ENCODE peak calls at places on chromosomes 1 and 21, in seven cellular contexts. P is A549, F is endodermal cell, B is HepG2, V is tibial artery, J is heart right ventricle, M is prostate gland. D is an unnamed sample.

GRCh38 chr1:43274804-43275180 is 5.0 kb downstream of the TMEM125 start:
- DNase-seq in P (no peak), F (peak; percentile 18), B (no peak), V (no peak), J (no peak), M (no peak), D (no peak)

GRCh38 chr1:170678196-170678595 is 14.3 kb downstream of the PRRX1 start:
- DNase-seq in P (no peak), F (no peak), B (no peak), V (no peak), J (no peak), M (no peak), D (no peak)

GRCh38 chr1:117147341-117147831 is 25.8 kb upstream of the TRIM45 start:
- DNase-seq in P (no peak), F (no peak), B (no peak), V (no peak), J (no peak), M (no peak), D (no peak)

GRCh38 chr1:208178091-208178529 is 66.1 kb downstream of the PLXNA2 start:
- DNase-seq in P (no peak), F (peak; percentile 73), B (peak; percentile 68), V (no peak), J (no peak), M (peak; percentile 37), D (peak; percentile 68)

GRCh38 chr1:226643167-226643566 is 94.6 kb downstream of the STUM start:
- DNase-seq in P (no peak), F (no peak), B (no peak), V (no peak), J (no peak), M (no peak), D (no peak)

GRCh38 chr1:164071288-164071687 is 487.7 kb upstream of the PBX1 start:
- DNase-seq in P (no peak), F (no peak), B (no peak), V (no peak), J (no peak), M (no peak), D (no peak)

GRCh38 chr1:17570228-17570627 is 30.7 kb downstream of the ARHGEF10L start:
- DNase-seq in P (no peak), F (no peak), B (no peak), V (no peak), J (no peak), M (no peak), D (no peak)

GRCh38 chr1:44237721-44238457 is 24.6 kb downstream of the DMAP1 start:
- DNase-seq in P (no peak), F (peak; percentile 96), B (no peak), V (peak; percentile 31), J (no peak), M (peak; percentile 71), D (no peak)

GRCh38 chr1:19179597-19180271 is 30.3 kb downstream of the UBR4 start:
- DNase-seq in P (peak; percentile 44), F (no peak), B (peak; percentile 33), V (no peak), J (no peak), M (peak; percentile 28), D (no peak)

GRCh38 chr1:35571263-35571662 is 1.9 kb upstream of the TFAP2E start:
- DNase-seq in P (no peak), F (no peak), B (no peak), V (no peak), J (no peak), M (no peak), D (no peak)

GRCh38 chr1:11641776-11642305 is 12.4 kb downstream of the FBXO2 start:
- DNase-seq in P (no peak), F (no peak), B (no peak), V (no peak), J (no peak), M (no peak), D (no peak)

GRCh38 chr1:46529031-46529630 is 22.3 kb downstream of the KNCN start:
- DNase-seq in P (no peak), F (no peak), B (no peak), V (no peak), J (no peak), M (no peak), D (no peak)

GRCh38 chr1:2258996-2259395 is 30.9 kb downstream of the SKI start:
- DNase-seq in P (no peak), F (no peak), B (no peak), V (no peak), J (no peak), M (no peak), D (no peak)

GRCh38 chr1:77245724-77246294 is 26.6 kb upstream of the PIGK start:
- DNase-seq in P (no peak), F (no peak), B (no peak), V (no peak), J (no peak), M (no peak), D (no peak)

GRCh38 chr1:75083848-75084514 is 50.2 kb upstream of the LHX8 start:
- DNase-seq in P (peak; percentile 38), F (no peak), B (no peak), V (no peak), J (no peak), M (no peak), D (no peak)

GRCh38 chr1:98322966-98323365 is 338.6 kb upstream of the SNX7 start:
- DNase-seq in P (no peak), F (no peak), B (no peak), V (no peak), J (no peak), M (no peak), D (no peak)

GRCh38 chr1:175872588-175872987 is 129.2 kb upstream of the TNR start:
- DNase-seq in P (no peak), F (no peak), B (no peak), V (no peak), J (no peak), M (no peak), D (no peak)

GRCh38 chr1:207867136-207868081 is 43.5 kb downstream of the CD34 start:
- DNase-seq in P (no peak), F (peak; percentile 49), B (no peak), V (peak; percentile 45), J (peak; percentile 60), M (peak; percentile 67), D (peak; percentile 36)

GRCh38 chr1:23643668-23644554 is 47.7 kb upstream of the RPL11 start:
- DNase-seq in P (no peak), F (no peak), B (no peak), V (no peak), J (no peak), M (no peak), D (no peak)

GRCh38 chr1:52686830-52687229 is 11.3 kb downstream of the COA7 start:
- DNase-seq in P (no peak), F (no peak), B (no peak), V (no peak), J (no peak), M (no peak), D (no peak)

GRCh38 chr1:30952098-30952497 is 43.5 kb upstream of the SDC3 start:
- DNase-seq in P (no peak), F (no peak), B (peak; percentile 16), V (no peak), J (no peak), M (no peak), D (no peak)

GRCh38 chr1:21514245-21514644 is 5.0 kb downstream of the ALPL start:
- DNase-seq in P (no peak), F (no peak), B (no peak), V (no peak), J (no peak), M (no peak), D (no peak)

GRCh38 chr1:25695066-25695990 is 78.7 kb downstream of the MAN1C1 start:
- DNase-seq in P (peak; percentile 82), F (peak; percentile 89), B (peak; percentile 66), V (peak; percentile 92), J (peak; percentile 82), M (peak; percentile 50), D (peak; percentile 83)

GRCh38 chr1:223479718-223480425 is 86.7 kb downstream of the CCDC185 start:
- DNase-seq in P (peak; percentile 11), F (peak; percentile 73), B (no peak), V (no peak), J (no peak), M (no peak), D (no peak)

GRCh38 chr1:37032660-37033354 is 1.5 kb downstream of the GRIK3 start:
- DNase-seq in P (no peak), F (peak; percentile 81), B (no peak), V (no peak), J (no peak), M (no peak), D (no peak)

GRCh38 chr1:100512803-100513352 is 25.1 kb upstream of the GPR88 start:
- DNase-seq in P (no peak), F (no peak), B (no peak), V (no peak), J (no peak), M (no peak), D (no peak)

GRCh38 chr21:41411449-41412089 is 14.5 kb upstream of the MX1 start:
- DNase-seq in P (peak; percentile 15), F (peak; percentile 62), B (peak; percentile 9), V (no peak), J (no peak), M (no peak), D (peak; percentile 78)
- TF ChIP-seq CTCF in P (no peak), F (peak; percentile 50), B (peak; percentile 32), V (no peak), J (no peak), M (no peak), D (no peak)

GRCh38 chr1:9341301-9341845 is 48.7 kb downstream of the SPSB1 start:
- DNase-seq in P (no peak), F (no peak), B (no peak), V (no peak), J (no peak), M (no peak), D (no peak)
- H3K27ac ChIP-seq in P (no peak overlapping the region), F (no peak overlapping the region), B (no peak overlapping the region), V (peak overlapping the region; percentile 84), J (no peak overlapping the region), M (no peak overlapping the region), D (no peak overlapping the region)

GRCh38 chr1:196372896-196373536 is 235.2 kb downstream of the KCNT2 start:
- DNase-seq in P (peak; percentile 38), F (no peak), B (peak; percentile 27), V (no peak), J (no peak), M (no peak), D (no peak)
- TF ChIP-seq CTCF in P (peak; percentile 46), F (peak; percentile 80), B (peak; percentile 27), V (peak; percentile 31), J (peak; percentile 52), M (peak; percentile 29), D (no peak)

GRCh38 chr21:45651921-45652320 is 8.4 kb downstream of the PCBP3 start:
- DNase-seq in P (no peak), F (no peak), B (no peak), V (no peak), J (no peak), M (no peak), D (no peak)

GRCh38 chr21:45655071-45655470 is 11.5 kb downstream of the PCBP3 start:
- DNase-seq in P (no peak), F (no peak), B (no peak), V (no peak), J (no peak), M (no peak), D (no peak)
- H3K27ac ChIP-seq in P (peak overlapping the region; percentile 58), F (no peak overlapping the region), B (no peak overlapping the region), V (no peak overlapping the region), J (no peak overlapping the region), M (no peak overlapping the region), D (no peak overlapping the region)

D was measured in lung.